ENCODE peak calls at places on chromosome 2, in four cellular contexts. R is prostate gland, X is MM.1S, O is psoas muscle. Y is an unnamed sample.

GRCh38 chr2:33278245-33278943 is 198.1 kb upstream of the RASGRP3 start:
- DNase-seq in R (no peak), X (no peak), O (no peak), Y (no peak)

GRCh38 chr2:205270689-205271088 is 411.6 kb upstream of the NRP2 start:
- DNase-seq in R (no peak), X (no peak), O (no peak), Y (no peak)

GRCh38 chr2:62723253-62723652 is 17.7 kb downstream of the EHBP1 start:
- DNase-seq in R (no peak), X (no peak), O (no peak), Y (no peak)

GRCh38 chr2:75525434-75526308 is 35.1 kb downstream of the EVA1A start:
- DNase-seq in R (no peak), X (no peak), O (no peak), Y (peak; percentile 36)

GRCh38 chr2:169694894-169695260 is 608 bp downstream of the PHOSPHO2 start:
- DNase-seq in R (no peak), X (no peak), O (no peak), Y (no peak)

GRCh38 chr2:27683390-27684071 is 19.8 kb downstream of the SLC4A1AP start:
- DNase-seq in R (peak; percentile 85), X (peak; percentile 93), O (peak; percentile 62), Y (peak; percentile 94)

GRCh38 chr2:232487385-232488096 is at the start of gene ECEL1:
- DNase-seq in R (no peak), X (no peak), O (no peak), Y (no peak)

GRCh38 chr2:127422631-127423475 is 4.6 kb downstream of the PROC start:
- DNase-seq in R (no peak), X (no peak), O (no peak), Y (no peak)

GRCh38 chr2:71933467-71934319 is 214.0 kb downstream of the CYP26B1 start:
- DNase-seq in R (no peak), X (no peak), O (no peak), Y (no peak)

GRCh38 chr2:224038049-224038829 is 847 bp downstream of the SERPINE2 start:
- DNase-seq in R (peak; percentile 10), X (peak; percentile 72), O (peak; percentile 42), Y (peak; percentile 18)

GRCh38 chr2:186827426-186827825 is 21.5 kb downstream of the ZSWIM2 start:
- DNase-seq in R (no peak), X (no peak), O (no peak), Y (no peak)
- TF ChIP-seq CTCF in R (no peak), X (no peak), O (no peak), Y (no peak)

DNA sequence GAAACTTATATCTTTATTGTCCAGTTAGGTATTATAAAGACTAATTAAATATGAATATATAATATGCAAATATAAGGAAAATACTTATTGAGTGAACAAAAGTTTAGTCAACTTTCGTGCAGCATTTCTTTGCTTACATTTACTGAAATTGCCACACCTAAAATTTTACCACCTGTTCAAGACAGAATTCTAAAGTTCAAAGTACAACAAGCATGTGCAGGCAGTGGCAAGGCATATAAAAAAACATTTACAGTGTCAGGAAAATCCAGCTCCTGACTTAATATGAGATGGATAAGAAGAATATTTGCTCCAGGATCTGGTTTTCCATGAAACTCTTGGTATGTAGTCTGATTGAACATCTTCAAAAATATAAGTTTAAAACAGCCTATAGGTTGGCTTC is 4.8 kb downstream of the ITPRID2 start:
- DNase-seq in R (no peak), X (no peak), O (no peak), Y (no peak)
- H3K4me3 ChIP-seq in R (no peak overlapping the region), X (no peak overlapping the region), O (no peak overlapping the region), Y (no peak overlapping the region)

GRCh38 chr2:16321872-16322271 is 343.8 kb downstream of the CYRIA start:
- DNase-seq in R (no peak), X (no peak), O (no peak), Y (no peak)
- TF ChIP-seq CTCF in R (no peak), X (no peak), O (no peak), Y (no peak)

DNA sequence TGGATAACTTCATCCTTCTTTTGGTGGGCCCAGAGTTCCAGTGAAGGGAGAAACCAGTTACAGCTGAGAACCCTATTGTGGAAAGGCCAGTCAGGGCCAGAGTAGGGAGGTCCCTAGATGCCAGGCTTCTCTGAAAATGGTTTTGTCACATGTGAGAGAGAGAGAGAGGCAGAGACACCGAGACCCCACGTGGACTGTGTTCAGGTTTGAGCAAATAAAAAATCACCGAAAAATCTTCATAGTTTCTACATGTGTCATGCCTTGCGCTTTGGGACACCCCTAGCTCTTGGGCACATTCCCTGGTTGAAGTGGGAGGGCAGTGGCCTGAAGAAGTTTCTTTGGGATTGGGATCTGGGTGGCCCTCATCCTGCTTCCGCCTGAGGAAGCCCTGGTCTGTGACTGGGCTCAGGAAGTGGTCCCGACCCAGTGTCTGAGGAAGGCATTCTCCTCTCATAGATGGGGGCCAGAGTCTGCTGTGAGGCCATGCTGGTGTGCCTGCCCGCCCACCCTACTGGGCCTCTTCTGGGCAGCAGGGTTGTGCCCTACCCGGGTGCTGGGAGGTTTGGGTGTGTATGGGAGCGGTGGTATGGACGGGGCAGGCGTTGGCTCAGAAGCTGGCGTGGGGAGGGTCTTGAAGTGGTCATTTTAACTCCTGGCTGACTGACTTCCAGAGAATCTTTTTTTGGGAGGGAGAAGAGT is 16.1 kb downstream of the NCK2 start:
- DNase-seq in R (no peak), X (no peak), O (no peak), Y (peak; percentile 68)
- H3K4me3 ChIP-seq in R (no peak overlapping the region), X (no peak overlapping the region), O (no peak overlapping the region), Y (peak overlapping the region; percentile 7)

GRCh38 chr2:219176818-219177593 is at the start of gene CNPPD1:
- DNase-seq in R (peak; percentile 88), X (peak; percentile 91), O (peak; percentile 92), Y (peak; percentile 94)
- TF ChIP-seq CTCF in R (no peak), X (no peak), O (peak; percentile 12), Y (no peak)

GRCh38 chr2:160428425-160428763 is 65.2 kb downstream of the RBMS1 start:
- DNase-seq in R (no peak), X (no peak), O (no peak), Y (no peak)
- H3K4me3 ChIP-seq in R (no peak overlapping the region), X (peak overlapping the region; percentile 38), O (peak overlapping the region; percentile 39), Y (no peak overlapping the region)

DNA sequence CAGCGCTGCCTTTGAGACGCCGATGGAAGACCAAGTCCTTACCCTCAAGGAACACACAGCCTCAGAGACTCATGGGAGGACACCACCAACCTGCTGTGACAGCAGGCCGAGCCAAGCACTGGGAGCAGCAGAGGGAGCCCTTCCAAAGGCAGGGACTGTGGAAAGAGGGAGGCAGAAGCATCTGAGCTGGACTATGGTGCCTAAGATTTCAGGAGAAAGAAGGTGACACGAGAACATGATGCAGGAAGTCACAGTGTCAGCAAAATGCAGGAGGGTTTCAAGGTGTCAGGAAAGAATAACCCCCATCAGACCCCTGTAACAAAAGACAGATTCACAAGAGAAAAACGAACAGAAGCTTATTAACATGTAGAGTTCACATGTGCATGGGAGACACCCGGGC is 24.2 kb upstream of the COX7A2L start:
- DNase-seq in R (no peak), X (no peak), O (no peak), Y (no peak)
- TF ChIP-seq CTCF in R (no peak), X (no peak), O (no peak), Y (no peak)